ENCODE peak calls at places on chromosomes 2 and 18, in nine cellular contexts. H, Q, A, Z, G, O, S, L and J are unnamed samples.

GRCh38 chr2:136404925-136405324 is 287.0 kb upstream of the CXCR4 start:
- DNase-seq in L (no peak), H (no peak), O (no peak), A (no peak), Q (no peak), G (no peak), S (no peak), Z (no peak), J (no peak)

GRCh38 chr2:18404708-18405107 is 155.7 kb downstream of the RDH14 start:
- DNase-seq in A (peak), O (no peak), S (peak), L (peak), Q (no peak), H (no peak), Z (no peak), G (no peak), J (no peak)

GRCh38 chr2:38128653-38129052 is 52.7 kb upstream of the CYP1B1 start:
- DNase-seq in Z (no peak), H (no peak), A (peak), L (no peak), G (no peak), S (no peak), O (no peak), Q (no peak), J (no peak)

GRCh38 chr2:5007596-5007995 is 684.6 kb upstream of the SOX11 start:
- DNase-seq in S (no peak), L (no peak), G (no peak), Z (no peak), O (no peak), H (no peak), A (no peak), Q (no peak), J (no peak)

GRCh38 chr2:75064691-75065396 is 106.4 kb downstream of the POLE4 start:
- DNase-seq in L (peak), Z (peak), Q (peak), S (peak), A (peak), O (peak), G (peak), H (peak), J (peak)

GRCh38 chr2:152098798-152099654 is at the start of gene CACNB4:
- DNase-seq in S (no peak), Q (no peak), L (peak), A (peak), G (peak), O (no peak), H (peak), Z (no peak), J (no peak)

GRCh38 chr2:10448646-10449480 is 736 bp upstream of the ODC1 start:
- DNase-seq in Q (peak), Z (no peak), S (peak), G (peak), L (peak), H (peak), O (no peak), A (peak), J (peak)

GRCh38 chr2:43073373-43073772 is 153.0 kb downstream of the ZFP36L2 start:
- DNase-seq in O (no peak), Q (no peak), L (no peak), S (peak), Z (peak), G (no peak), A (no peak), H (no peak), J (no peak)

GRCh38 chr18:77482190-77482928 is 232.7 kb downstream of the GALR1 start:
- DNase-seq in S (no peak), Z (no peak), O (no peak), G (no peak), Q (no peak), H (no peak), A (no peak), L (peak), J (no peak)

GRCh38 chr2:101528501-101528900 is 53.6 kb upstream of the RFX8 start:
- DNase-seq in G (no peak), H (no peak), S (no peak), A (no peak), L (peak), Q (no peak), Z (no peak), O (no peak), J (no peak)

GRCh38 chr18:65091737-65092329 is 659.0 kb upstream of the CDH7 start:
- DNase-seq in A (peak), L (peak), Q (no peak), O (no peak), G (peak), S (no peak), Z (peak), H (peak), J (no peak)

GRCh38 chr2:3254438-3254941 is 123.1 kb downstream of the EIPR1 start:
- DNase-seq in L (no peak), Z (no peak), A (peak), Q (no peak), O (no peak), H (no peak), S (no peak), G (no peak), J (no peak)

GRCh38 chr2:158112971-158113370 is 11.3 kb downstream of the UPP2 start:
- DNase-seq in L (no peak), Z (no peak), Q (no peak), H (no peak), G (no peak), A (no peak), S (no peak), O (no peak), J (no peak)

GRCh38 chr2:9163306-9164111 is 43.1 kb upstream of the ASAP2 start:
- DNase-seq in L (no peak), H (no peak), O (no peak), Q (no peak), A (no peak), Z (peak), S (no peak), G (no peak), J (no peak)

GRCh38 chr2:241774419-241775222 is 2.0 kb upstream of the GAL3ST2 start:
- DNase-seq in O (peak), G (peak), A (no peak), S (no peak), Z (peak), H (peak), L (no peak), Q (no peak), J (no peak)

GRCh38 chr18:62017618-62018017 is 124.8 kb upstream of the RNF152 start:
- DNase-seq in H (no peak), O (no peak), Z (no peak), L (no peak), G (no peak), A (no peak), S (no peak), Q (no peak), J (no peak)

GRCh38 chr2:21020668-21021288 is 23.1 kb downstream of the APOB start:
- DNase-seq in O (no peak), L (no peak), H (no peak), Z (no peak), S (no peak), G (no peak), A (no peak), Q (no peak), J (no peak)

GRCh38 chr2:44110444-44110843 is 58.2 kb upstream of the PPM1B start:
- DNase-seq in S (no peak), O (no peak), Z (no peak), Q (no peak), L (no peak), G (no peak), H (no peak), A (no peak), J (no peak)

GRCh38 chr2:120576509-120577474 is 158.9 kb upstream of the GLI2 start:
- DNase-seq in G (peak), O (peak), H (no peak), S (no peak), Q (no peak), A (no peak), L (no peak), Z (no peak), J (no peak)

GRCh38 chr2:235979753-235980459 is 188.3 kb downstream of the GBX2 start:
- DNase-seq in O (peak), L (no peak), A (no peak), Z (no peak), H (no peak), G (no peak), S (no peak), Q (no peak), J (no peak)

GRCh38 chr2:210562136-210563080 is 6.0 kb downstream of the CPS1 start:
- DNase-seq in S (no peak), L (no peak), O (no peak), Z (no peak), H (no peak), A (no peak), G (no peak), Q (no peak), J (no peak)

GRCh38 chr2:152635635-152636298 is 81.5 kb downstream of the PRPF40A start:
- DNase-seq in G (peak), Z (peak), S (peak), A (peak), L (peak), Q (peak), H (peak), O (peak), J (peak)

GRCh38 chr2:172093416-172094318 is 8.4 kb downstream of the DLX1 start:
- DNase-seq in A (no peak), H (no peak), Z (no peak), G (no peak), S (no peak), O (no peak), Q (no peak), L (peak), J (no peak)

GRCh38 chr2:105521616-105522015 is 122.8 kb upstream of the FHL2 start:
- DNase-seq in H (no peak), G (no peak), Q (no peak), Z (no peak), A (no peak), S (no peak), L (no peak), O (no peak), J (no peak)
- TF ChIP-seq CTCF in H (no peak), G (no peak), Q (no peak), Z (no peak), A (no peak), S (no peak), L (no peak), O (no peak), J (no peak)

GRCh38 chr2:8043295-8043694 is 638.6 kb upstream of the ID2 start:
- DNase-seq in S (no peak), Z (no peak), A (no peak), O (no peak), H (no peak), G (no peak), Q (no peak), L (no peak), J (no peak)
- TF ChIP-seq CTCF in S (no peak), Z (no peak), A (no peak), O (no peak), H (no peak), G (no peak), Q (no peak), L (no peak), J (no peak)

GRCh38 chr2:225173909-225174308 is 131.6 kb upstream of the DOCK10 start:
- DNase-seq in H (no peak), A (no peak), Q (no peak), L (peak), Z (no peak), S (no peak), G (no peak), O (peak), J (no peak)

GRCh38 chr2:225182126-225182525 is 139.9 kb upstream of the DOCK10 start:
- DNase-seq in Q (no peak), A (no peak), Z (no peak), G (no peak), H (peak), O (no peak), S (no peak), L (peak), J (no peak)

GRCh38 chr2:225171350-225171749 is 129.1 kb upstream of the DOCK10 start:
- DNase-seq in O (no peak), L (no peak), H (no peak), Z (no peak), A (no peak), S (no peak), G (no peak), Q (no peak), J (no peak)

DNA sequence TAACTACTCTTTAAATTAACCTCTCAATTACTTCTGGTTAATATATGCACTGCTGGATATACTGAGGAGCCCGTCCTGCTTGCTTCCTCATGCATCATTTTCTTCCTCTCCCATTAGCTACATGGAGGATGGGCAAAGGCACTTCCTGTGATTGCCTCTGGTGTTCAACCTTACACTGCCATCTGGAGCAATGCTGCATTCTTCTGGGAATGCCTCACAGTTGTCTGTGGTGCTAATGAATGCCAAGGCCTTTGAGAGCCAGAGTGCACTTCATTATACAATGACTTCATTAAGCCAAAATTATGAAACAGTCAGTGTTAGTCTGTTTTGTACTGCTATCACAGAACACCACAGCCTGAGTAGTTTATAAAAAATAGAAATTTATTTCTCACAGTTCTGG is 134.8 kb upstream of the DOCK10 start:
- DNase-seq in S (no peak), G (no peak), L (no peak), Q (no peak), A (no peak), H (no peak), O (no peak), Z (no peak), J (no peak)
- TF ChIP-seq CTCF in S (no peak), G (no peak), L (no peak), Q (no peak), A (no peak), H (no peak), O (no peak), Z (no peak), J (no peak)

GRCh38 chr2:192190474-192190873 is 4.3 kb downstream of the TMEFF2 start:
- DNase-seq in G (no peak), O (no peak), H (no peak), Q (no peak), L (no peak), S (peak), Z (peak), A (no peak), J (no peak)
- TF ChIP-seq CTCF in G (peak), O (peak), H (peak), Q (peak), L (peak), S (no peak), Z (peak), A (peak), J (peak)

GRCh38 chr18:3867768-3868445 is 417.9 kb downstream of the TGIF1 start:
- DNase-seq in L (no peak), H (no peak), O (no peak), A (no peak), G (no peak), Q (no peak), Z (no peak), S (no peak), J (no peak)

GRCh38 chr18:3870914-3871313 is 420.9 kb downstream of the TGIF1 start:
- DNase-seq in O (no peak), G (no peak), S (no peak), H (no peak), Q (no peak), Z (no peak), A (no peak), L (no peak), J (no peak)

GRCh38 chr18:3871687-3872086 is 421.7 kb downstream of the TGIF1 start:
- DNase-seq in L (no peak), Q (no peak), G (no peak), A (no peak), H (no peak), Z (no peak), S (no peak), O (no peak), J (no peak)

GRCh38 chr18:3867252-3867651 is 417.3 kb downstream of the TGIF1 start:
- DNase-seq in O (no peak), H (no peak), G (no peak), L (no peak), S (no peak), Q (no peak), Z (no peak), A (no peak), J (no peak)

GRCh38 chr18:3869848-3870247 is 419.9 kb downstream of the TGIF1 start:
- DNase-seq in S (peak), G (no peak), H (no peak), A (peak), Z (peak), O (no peak), L (peak), Q (no peak), J (no peak)
- TF ChIP-seq CTCF in S (peak), G (peak), H (peak), A (no peak), Z (peak), O (no peak), L (peak), Q (no peak), J (peak)

GRCh38 chr2:173952267-173953046 is 12.7 kb downstream of the SP3 start:
- DNase-seq in A (no peak), Q (no peak), L (no peak), S (no peak), H (no peak), O (no peak), Z (no peak), G (no peak), J (no peak)
- TF ChIP-seq CTCF in A (no peak), Q (no peak), L (no peak), S (no peak), H (peak), O (no peak), Z (no peak), G (no peak), J (no peak)

GRCh38 chr2:128734521-128735295 is 416.0 kb upstream of the HS6ST1 start:
- DNase-seq in Q (no peak), G (no peak), Z (no peak), S (no peak), H (peak), L (no peak), O (no peak), A (peak), J (no peak)
- TF ChIP-seq CTCF in Q (no peak), G (no peak), Z (no peak), S (no peak), H (peak), L (no peak), O (no peak), A (no peak), J (no peak)